ENCODE peak calls at places on chromosomes 5 and 9, in six cellular contexts. O, X, P, S, R and W are unnamed samples.

GRCh38 chr5:137415231-137415681 is 83.9 kb downstream of the SPOCK1 start:
- DNase-seq in O (no peak), X (no peak), P (peak), S (peak), R (no peak), W (no peak)

GRCh38 chr9:110180713-110181434 is 27.1 kb downstream of the C9orf152 start:
- DNase-seq in O (no peak), X (no peak), P (peak), S (peak), R (no peak), W (no peak)

GRCh38 chr5:135216072-135216812 is 182.2 kb upstream of the PITX1 start:
- DNase-seq in O (no peak), X (no peak), P (no peak), S (no peak), R (no peak), W (peak)

GRCh38 chr9:69466151-69466550 is 141.1 kb downstream of the ENTREP1 start:
- DNase-seq in O (no peak), X (no peak), P (peak), S (no peak), R (no peak), W (no peak)

GRCh38 chr5:109987970-109988369 is 298.2 kb downstream of the MAN2A1 start:
- DNase-seq in O (no peak), X (no peak), P (peak), S (no peak), R (no peak), W (no peak)

GRCh38 chr5:136063778-136064465 is 35.1 kb downstream of the TGFBI start:
- DNase-seq in O (no peak), X (peak), P (no peak), S (no peak), R (no peak), W (no peak)

GRCh38 chr5:58156977-58157701 is 302.7 kb downstream of the PLK2 start:
- DNase-seq in O (no peak), X (no peak), P (peak), S (peak), R (no peak), W (peak)

GRCh38 chr9:116984111-116984510 is 297.0 kb downstream of the TRIM32 start:
- DNase-seq in O (no peak), X (no peak), P (no peak), S (no peak), R (no peak), W (no peak)

GRCh38 chr5:172778223-172778814 is 7.3 kb upstream of the DUSP1 start:
- DNase-seq in O (no peak), X (no peak), P (peak), S (peak), R (no peak), W (no peak)

GRCh38 chr5:10612251-10612650 is 48.4 kb downstream of the ANKRD33B start:
- DNase-seq in O (no peak), X (no peak), P (no peak), S (no peak), R (no peak), W (no peak)

GRCh38 chr9:90909747-90910283 is 108.2 kb downstream of the SYK start:
- DNase-seq in O (no peak), X (no peak), P (no peak), S (no peak), R (no peak), W (no peak)

GRCh38 chr5:90983148-90983547 is 400.0 kb downstream of the ARRDC3 start:
- DNase-seq in O (no peak), X (no peak), P (peak), S (peak), R (no peak), W (no peak)

GRCh38 chr5:6737043-6737941 is 24.1 kb downstream of the TENT4A start:
- DNase-seq in O (no peak), X (no peak), P (no peak), S (no peak), R (no peak), W (no peak)

GRCh38 chr5:169656125-169656990 is 19.3 kb downstream of the DOCK2 start:
- DNase-seq in O (no peak), X (no peak), P (peak), S (peak), R (no peak), W (no peak)

GRCh38 chr5:31487510-31487909 is 44.4 kb downstream of the DROSHA start:
- DNase-seq in O (no peak), X (no peak), P (no peak), S (no peak), R (no peak), W (no peak)

GRCh38 chr9:129289131-129289731 is 111.2 kb upstream of the IER5L start:
- DNase-seq in O (no peak), X (peak), P (no peak), S (no peak), R (no peak), W (peak)

GRCh38 chr5:59036274-59036961 is 453.5 kb downstream of the RAB3C start:
- DNase-seq in O (no peak), X (no peak), P (peak), S (peak), R (no peak), W (no peak)

GRCh38 chr5:124747770-124748686 is 1.6 kb upstream of the ZNF608 start:
- DNase-seq in O (no peak), X (no peak), P (peak), S (no peak), R (no peak), W (no peak)

GRCh38 chr5:114678778-114679177 is 316.9 kb downstream of the KCNN2 start:
- DNase-seq in O (no peak), X (no peak), P (no peak), S (no peak), R (no peak), W (no peak)

GRCh38 chr5:176438959-176439757 is 9.0 kb upstream of the FAF2 start:
- DNase-seq in O (no peak), X (no peak), P (peak), S (peak), R (no peak), W (no peak)

GRCh38 chr9:33719581-33720374 is 75.6 kb upstream of the PRSS3 start:
- DNase-seq in O (no peak), X (no peak), P (peak), S (peak), R (peak), W (peak)